ENCODE peak calls at places on chromosomes 12 and 14, in five cellular contexts. Y is foreskin keratinocyte, Z is spleen, O is left ventricle myocardium inferior, H is dorsolateral prefrontal cortex. U is an unnamed sample.

GRCh38 chr14:49641697-49642129 is 6.7 kb upstream of the DNAAF2 start:
- DNase-seq in Y (no peak), Z (no peak), O (no peak), H (no peak), U (no peak)

GRCh38 chr12:12560587-12561304 is 1.9 kb downstream of the DUSP16 start:
- DNase-seq in Y (peak), Z (no peak), O (no peak), H (no peak), U (no peak)

GRCh38 chr12:25089738-25090137 is 105.2 kb downstream of the DNAI7 start:
- DNase-seq in Y (peak), Z (no peak), O (no peak), H (no peak), U (no peak)

GRCh38 chr14:50403433-50403832 is 6.8 kb upstream of the CDKL1 start:
- DNase-seq in Y (no peak), Z (no peak), O (no peak), H (no peak), U (no peak)

GRCh38 chr12:117513353-117513752 is 151.9 kb upstream of the NOS1 start:
- DNase-seq in Y (no peak), Z (no peak), O (peak), H (no peak), U (no peak)

GRCh38 chr14:76985021-76985420 is 43.5 kb downstream of the IRF2BPL start:
- DNase-seq in Y (no peak), Z (no peak), O (no peak), H (no peak), U (no peak)

GRCh38 chr12:76786986-76787385 is 23.1 kb downstream of the ZDHHC17 start:
- DNase-seq in Y (no peak), Z (no peak), O (no peak), H (no peak), U (no peak)

GRCh38 chr12:51534216-51534615 is 56.8 kb upstream of the SCN8A start:
- DNase-seq in Y (no peak), Z (no peak), O (no peak), H (no peak), U (no peak)

GRCh38 chr14:97456958-97457357 is 659.8 kb downstream of the VRK1 start:
- DNase-seq in Y (no peak), Z (no peak), O (no peak), H (no peak), U (no peak)

GRCh38 chr12:17017402-17017801 is 411.4 kb upstream of the LMO3 start:
- DNase-seq in Y (no peak), Z (no peak), O (no peak), H (no peak), U (no peak)

GRCh38 chr12:98217257-98217656 is 298.1 kb upstream of the TMPO start:
- DNase-seq in Y (no peak), Z (no peak), O (no peak), H (no peak), U (no peak)

GRCh38 chr14:50530358-50530757 is 2.0 kb downstream of the MAP4K5 start:
- DNase-seq in Y (no peak), Z (no peak), O (no peak), H (no peak), U (no peak)

GRCh38 chr14:77039285-77040058 is 11.0 kb upstream of the IRF2BPL start:
- DNase-seq in Y (no peak), Z (no peak), O (no peak), H (no peak), U (no peak)

GRCh38 chr14:75831971-75832370 is 149.8 kb downstream of the TGFB3 start:
- DNase-seq in Y (peak), Z (no peak), O (no peak), H (no peak), U (no peak)

GRCh38 chr12:128474916-128475315 is 207.9 kb downstream of the TMEM132C start:
- DNase-seq in Y (no peak), Z (no peak), O (no peak), H (no peak), U (no peak)

GRCh38 chr12:53324113-53324778 is 2.8 kb upstream of the AAAS start:
- DNase-seq in Y (no peak), Z (peak), O (peak), H (no peak), U (no peak)

GRCh38 chr12:47433876-47434275 is 272.0 kb downstream of the RPAP3 start:
- DNase-seq in Y (no peak), Z (no peak), O (no peak), H (no peak), U (no peak)

GRCh38 chr14:47300801-47301200 is 374.6 kb downstream of the MDGA2 start:
- DNase-seq in Y (no peak), Z (no peak), O (no peak), H (no peak), U (no peak)

GRCh38 chr12:132489078-132489601 is 811 bp upstream of the FBRSL1 start:
- DNase-seq in Y (no peak), Z (peak), O (peak), H (no peak), U (peak)

GRCh38 chr12:109329710-109330109 is 18.0 kb upstream of the MYO1H start:
- DNase-seq in Y (no peak), Z (no peak), O (no peak), H (no peak), U (no peak)

GRCh38 chr14:71815110-71815509 is 117.1 kb upstream of the RGS6 start:
- DNase-seq in Y (no peak), Z (no peak), O (no peak), H (no peak), U (no peak)

GRCh38 chr14:20332946-20333782 is at the start of gene CCNB1IP1:
- DNase-seq in Y (peak), Z (no peak), O (peak), H (no peak), U (peak)

GRCh38 chr14:72855913-72856312 is 38.0 kb downstream of the DPF3 start:
- DNase-seq in Y (peak), Z (no peak), O (no peak), H (no peak), U (no peak)

GRCh38 chr14:104567141-104567956 is 12.2 kb upstream of the C14orf180 start:
- DNase-seq in Y (no peak), Z (no peak), O (no peak), H (no peak), U (no peak)

GRCh38 chr12:114408881-114409795 is 3.2 kb upstream of the TBX5 start:
- DNase-seq in Y (no peak), Z (no peak), O (peak), H (no peak), U (no peak)

GRCh38 chr12:47238665-47239064 is 158.9 kb upstream of the AMIGO2 start:
- DNase-seq in Y (no peak), Z (no peak), O (no peak), H (no peak), U (no peak)

GRCh38 chr12:130401703-130402102 is 64.0 kb downstream of the PIWIL1 start:
- DNase-seq in Y (no peak), Z (no peak), O (no peak), H (no peak), U (no peak)

GRCh38 chr12:122836027-122836921 is 1.0 kb downstream of the HIP1R start:
- DNase-seq in Y (no peak), Z (peak), O (no peak), H (no peak), U (no peak)

GRCh38 chr12:122840580-122841513 is 5.6 kb downstream of the HIP1R start:
- DNase-seq in Y (peak), Z (peak), O (no peak), H (peak), U (no peak)

GRCh38 chr12:122837306-122838265 is 2.3 kb downstream of the HIP1R start:
- DNase-seq in Y (no peak), Z (peak), O (no peak), H (no peak), U (no peak)

GRCh38 chr12:122839907-122840554 is 4.8 kb downstream of the HIP1R start:
- DNase-seq in Y (no peak), Z (peak), O (no peak), H (peak), U (no peak)

GRCh38 chr12:122838841-122839240 is 3.6 kb downstream of the HIP1R start:
- DNase-seq in Y (no peak), Z (no peak), O (no peak), H (no peak), U (no peak)
- H3K27ac ChIP-seq in Y (no peak), Z (no peak), O (no peak), H (peak), U (no peak)

GRCh38 chr12:60257063-60257462 is 661.2 kb downstream of the SLC16A7 start:
- DNase-seq in Y (peak), Z (no peak), O (no peak), H (no peak), U (no peak)
- TF ChIP-seq CTCF in Y (peak), Z (no peak), O (no peak), H (no peak), U (no peak)

GRCh38 chr12:104903648-104904423 is 54.3 kb downstream of the SLC41A2 start:
- DNase-seq in Y (no peak), Z (no peak), O (no peak), H (no peak), U (no peak)
- H3K27ac ChIP-seq in Y (no peak), Z (no peak), O (no peak), H (no peak), U (no peak)

GRCh38 chr12:92650228-92650822 is 52.5 kb upstream of the PLEKHG7 start:
- DNase-seq in Y (no peak), Z (no peak), O (no peak), H (no peak), U (no peak)
- TF ChIP-seq CTCF in Y (no peak), Z (peak), O (peak), H (no peak), U (no peak)

GRCh38 chr14:103230658-103231334 is 103.2 kb upstream of the EIF5 start:
- DNase-seq in Y (no peak), Z (no peak), O (no peak), H (no peak), U (no peak)
- H3K27ac ChIP-seq in Y (no peak), Z (no peak), O (no peak), H (no peak), U (no peak)

DNA sequence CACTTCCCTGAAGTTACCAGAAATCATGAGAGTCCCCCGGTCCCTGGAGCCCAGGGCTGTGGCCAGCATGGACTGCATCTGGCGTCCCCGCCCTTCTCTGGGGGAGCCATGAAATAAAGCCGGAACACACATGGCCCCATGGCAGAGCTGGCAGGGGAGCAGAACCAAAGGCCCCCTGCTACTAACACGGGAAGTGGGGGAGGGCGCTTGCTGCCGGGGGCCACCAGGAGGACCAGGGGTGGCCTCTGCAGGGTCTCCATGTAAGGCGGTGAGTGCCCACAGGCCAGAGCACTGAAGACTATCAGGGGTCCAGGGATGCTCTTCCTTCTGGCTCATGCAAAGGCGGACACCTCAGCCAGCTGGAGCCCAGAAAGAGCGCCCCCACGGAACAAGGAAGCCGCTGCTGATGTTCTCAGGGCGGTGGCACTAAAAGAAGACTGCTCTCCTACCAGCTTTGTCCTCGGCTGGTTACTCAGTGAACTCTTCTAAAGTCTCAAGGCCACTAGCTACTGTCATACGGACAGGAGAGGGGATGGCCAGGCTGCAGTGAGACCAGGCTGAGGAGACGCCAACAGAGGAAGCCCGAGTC is 59.8 kb downstream of the CCDC88C start:
- DNase-seq in Y (no peak), Z (peak), O (no peak), H (no peak), U (no peak)
- TF ChIP-seq CTCF in Y (no peak), Z (no peak), O (no peak), H (no peak), U (no peak)

GRCh38 chr14:89180546-89180945 is 236.5 kb downstream of the FOXN3 start:
- DNase-seq in Y (no peak), Z (no peak), O (no peak), H (no peak), U (no peak)
- H3K27ac ChIP-seq in Y (no peak), Z (no peak), O (no peak), H (no peak), U (peak)

GRCh38 chr12:125331342-125332052 is 266.3 kb downstream of the AACS start:
- DNase-seq in Y (no peak), Z (no peak), O (no peak), H (no peak), U (no peak)

GRCh38 chr12:125329239-125330238 is 264.3 kb downstream of the AACS start:
- DNase-seq in Y (no peak), Z (no peak), O (no peak), H (no peak), U (no peak)

GRCh38 chr12:125336246-125336645 is 271.0 kb downstream of the AACS start:
- DNase-seq in Y (no peak), Z (no peak), O (no peak), H (no peak), U (no peak)

GRCh38 chr12:125330645-125331341 is 265.6 kb downstream of the AACS start:
- DNase-seq in Y (no peak), Z (peak), O (peak), H (peak), U (peak)

GRCh38 chr12:125332900-125333299 is 267.7 kb downstream of the AACS start:
- DNase-seq in Y (no peak), Z (no peak), O (no peak), H (no peak), U (no peak)
- TF ChIP-seq CTCF in Y (no peak), Z (no peak), O (no peak), H (no peak), U (no peak)

DNA sequence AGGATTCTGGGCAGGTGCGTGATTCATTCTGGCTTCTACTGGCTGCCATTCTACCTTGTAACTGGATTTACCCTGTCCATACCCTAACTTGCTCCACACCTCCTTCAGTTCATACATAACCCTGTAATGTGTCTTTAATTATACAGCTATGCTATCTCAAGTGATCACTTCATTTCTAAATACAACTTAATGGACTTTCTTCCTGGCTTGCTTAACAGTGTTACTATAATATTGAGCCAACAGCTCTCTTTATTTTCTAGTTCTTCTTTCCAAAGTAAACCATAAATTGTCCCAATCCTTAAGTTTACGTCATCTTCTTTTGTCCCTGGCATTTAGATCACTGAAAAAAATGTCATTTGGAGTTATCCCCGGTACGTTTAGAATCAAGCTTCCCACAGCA is 75.9 kb upstream of the KCNJ8 start:
- DNase-seq in Y (no peak), Z (no peak), O (no peak), H (no peak), U (no peak)
- H3K27ac ChIP-seq in Y (no peak), Z (no peak), O (peak), H (no peak), U (no peak)

U was measured in psoas muscle.